ENCODE peak calls at places on chromosomes 11 and 22, in five cellular contexts. One of them, this sample, is unnamed.

GRCh38 chr22:24973867-24974266 is 21.4 kb downstream of the KIAA1671 start:
- DNase-seq in activated T-helper 1 cell treated with anti-CD3 and anti-CD28 coated beads, Interleukin-12 subunit alpha, Interleukin-12 subunit beta, Interleukin-2, Interleukin-4 antibody, amounts not matched to agents 30 ng/mL and 10 ng/mL and 1 ng/mL, durations not matched to agents 14 hours and 24 hours and 36 hours: no peak
- DNase-seq in HTR-8/SVneo: no peak
- DNase-seq in breast epithelium: no peak
- DNase-seq in AG10803: no peak
- DNase-seq in this sample: no peak

GRCh38 chr11:9574806-9575530 is 1.5 kb downstream of the WEE1 start:
- DNase-seq in activated T-helper 1 cell treated with anti-CD3 and anti-CD28 coated beads, Interleukin-12 subunit alpha, Interleukin-12 subunit beta, Interleukin-2, Interleukin-4 antibody, amounts not matched to agents 30 ng/mL and 10 ng/mL and 1 ng/mL, durations not matched to agents 14 hours and 24 hours and 36 hours: no peak
- DNase-seq in AG10803: peak; percentile 86
- DNase-seq in HTR-8/SVneo: peak; percentile 55
- DNase-seq in breast epithelium: peak; percentile 74
- DNase-seq in this sample: peak; percentile 52

GRCh38 chr11:64603411-64604110 is 12.5 kb downstream of the SLC22A12 start:
- DNase-seq in activated T-helper 1 cell treated with anti-CD3 and anti-CD28 coated beads, Interleukin-12 subunit alpha, Interleukin-12 subunit beta, Interleukin-2, Interleukin-4 antibody, amounts not matched to agents 30 ng/mL and 10 ng/mL and 1 ng/mL, durations not matched to agents 14 hours and 24 hours and 36 hours: no peak
- DNase-seq in AG10803: no peak
- DNase-seq in HTR-8/SVneo: no peak
- DNase-seq in breast epithelium: no peak
- DNase-seq in this sample: no peak

GRCh38 chr22:31378123-31378522 is 21.3 kb upstream of the DRG1 start:
- DNase-seq in HTR-8/SVneo: no peak
- DNase-seq in AG10803: peak; percentile 15
- DNase-seq in activated T-helper 1 cell treated with anti-CD3 and anti-CD28 coated beads, Interleukin-12 subunit alpha, Interleukin-12 subunit beta, Interleukin-2, Interleukin-4 antibody, amounts not matched to agents 30 ng/mL and 10 ng/mL and 1 ng/mL, durations not matched to agents 14 hours and 24 hours and 36 hours: no peak
- DNase-seq in breast epithelium: no peak
- DNase-seq in this sample: no peak

GRCh38 chr11:75679566-75679965 is 10.7 kb upstream of the MAP6 start:
- DNase-seq in HTR-8/SVneo: no peak
- DNase-seq in AG10803: no peak
- DNase-seq in breast epithelium: no peak
- DNase-seq in activated T-helper 1 cell treated with anti-CD3 and anti-CD28 coated beads, Interleukin-12 subunit alpha, Interleukin-12 subunit beta, Interleukin-2, Interleukin-4 antibody, amounts not matched to agents 30 ng/mL and 10 ng/mL and 1 ng/mL, durations not matched to agents 14 hours and 24 hours and 36 hours: no peak
- DNase-seq in this sample: no peak

GRCh38 chr11:32713496-32713895 is 81.0 kb downstream of the CCDC73 start:
- DNase-seq in activated T-helper 1 cell treated with anti-CD3 and anti-CD28 coated beads, Interleukin-12 subunit alpha, Interleukin-12 subunit beta, Interleukin-2, Interleukin-4 antibody, amounts not matched to agents 30 ng/mL and 10 ng/mL and 1 ng/mL, durations not matched to agents 14 hours and 24 hours and 36 hours: no peak
- DNase-seq in breast epithelium: no peak
- DNase-seq in AG10803: no peak
- DNase-seq in HTR-8/SVneo: no peak
- DNase-seq in this sample: no peak

GRCh38 chr11:28673687-28674431 is 565.7 kb downstream of the METTL15 start:
- DNase-seq in HTR-8/SVneo: no peak
- DNase-seq in breast epithelium: no peak
- DNase-seq in activated T-helper 1 cell treated with anti-CD3 and anti-CD28 coated beads, Interleukin-12 subunit alpha, Interleukin-12 subunit beta, Interleukin-2, Interleukin-4 antibody, amounts not matched to agents 30 ng/mL and 10 ng/mL and 1 ng/mL, durations not matched to agents 14 hours and 24 hours and 36 hours: no peak
- DNase-seq in AG10803: peak; percentile 96
- DNase-seq in this sample: no peak

GRCh38 chr22:30261134-30261533 is 5.5 kb downstream of the OSM start:
- DNase-seq in breast epithelium: no peak
- DNase-seq in HTR-8/SVneo: no peak
- DNase-seq in activated T-helper 1 cell treated with anti-CD3 and anti-CD28 coated beads, Interleukin-12 subunit alpha, Interleukin-12 subunit beta, Interleukin-2, Interleukin-4 antibody, amounts not matched to agents 30 ng/mL and 10 ng/mL and 1 ng/mL, durations not matched to agents 14 hours and 24 hours and 36 hours: no peak
- DNase-seq in AG10803: peak; percentile 19
- DNase-seq in this sample: no peak

GRCh38 chr22:17047656-17048055 is 37.1 kb upstream of the IL17RA start:
- DNase-seq in breast epithelium: no peak
- DNase-seq in activated T-helper 1 cell treated with anti-CD3 and anti-CD28 coated beads, Interleukin-12 subunit alpha, Interleukin-12 subunit beta, Interleukin-2, Interleukin-4 antibody, amounts not matched to agents 30 ng/mL and 10 ng/mL and 1 ng/mL, durations not matched to agents 14 hours and 24 hours and 36 hours: no peak
- DNase-seq in HTR-8/SVneo: no peak
- DNase-seq in AG10803: no peak
- DNase-seq in this sample: no peak

GRCh38 chr22:40004836-40005235 is 10.1 kb downstream of the FAM83F start:
- DNase-seq in activated T-helper 1 cell treated with anti-CD3 and anti-CD28 coated beads, Interleukin-12 subunit alpha, Interleukin-12 subunit beta, Interleukin-2, Interleukin-4 antibody, amounts not matched to agents 30 ng/mL and 10 ng/mL and 1 ng/mL, durations not matched to agents 14 hours and 24 hours and 36 hours: no peak
- DNase-seq in HTR-8/SVneo: no peak
- DNase-seq in AG10803: no peak
- DNase-seq in breast epithelium: no peak
- DNase-seq in this sample: no peak

GRCh38 chr11:88861618-88862017 is 204.2 kb downstream of the GRM5 start:
- DNase-seq in activated T-helper 1 cell treated with anti-CD3 and anti-CD28 coated beads, Interleukin-12 subunit alpha, Interleukin-12 subunit beta, Interleukin-2, Interleukin-4 antibody, amounts not matched to agents 30 ng/mL and 10 ng/mL and 1 ng/mL, durations not matched to agents 14 hours and 24 hours and 36 hours: no peak
- DNase-seq in breast epithelium: no peak
- DNase-seq in AG10803: no peak
- DNase-seq in HTR-8/SVneo: no peak
- DNase-seq in this sample: no peak

GRCh38 chr11:34639545-34639944 is 18.7 kb downstream of the EHF start:
- DNase-seq in HTR-8/SVneo: no peak
- DNase-seq in AG10803: no peak
- DNase-seq in activated T-helper 1 cell treated with anti-CD3 and anti-CD28 coated beads, Interleukin-12 subunit alpha, Interleukin-12 subunit beta, Interleukin-2, Interleukin-4 antibody, amounts not matched to agents 30 ng/mL and 10 ng/mL and 1 ng/mL, durations not matched to agents 14 hours and 24 hours and 36 hours: no peak
- DNase-seq in breast epithelium: no peak
- DNase-seq in this sample: no peak

GRCh38 chr11:132311703-132312102 is 941.3 kb downstream of the NTM start:
- DNase-seq in activated T-helper 1 cell treated with anti-CD3 and anti-CD28 coated beads, Interleukin-12 subunit alpha, Interleukin-12 subunit beta, Interleukin-2, Interleukin-4 antibody, amounts not matched to agents 30 ng/mL and 10 ng/mL and 1 ng/mL, durations not matched to agents 14 hours and 24 hours and 36 hours: no peak
- DNase-seq in breast epithelium: no peak
- DNase-seq in HTR-8/SVneo: no peak
- DNase-seq in AG10803: no peak
- DNase-seq in this sample: no peak

GRCh38 chr11:95589893-95590612 is 199.5 kb downstream of the FAM76B start:
- DNase-seq in AG10803: no peak
- DNase-seq in breast epithelium: no peak
- DNase-seq in activated T-helper 1 cell treated with anti-CD3 and anti-CD28 coated beads, Interleukin-12 subunit alpha, Interleukin-12 subunit beta, Interleukin-2, Interleukin-4 antibody, amounts not matched to agents 30 ng/mL and 10 ng/mL and 1 ng/mL, durations not matched to agents 14 hours and 24 hours and 36 hours: no peak
- DNase-seq in HTR-8/SVneo: no peak
- DNase-seq in this sample: no peak

GRCh38 chr11:15526859-15527450 is 412.2 kb downstream of the INSC start:
- DNase-seq in breast epithelium: no peak
- DNase-seq in HTR-8/SVneo: no peak
- DNase-seq in AG10803: no peak
- DNase-seq in activated T-helper 1 cell treated with anti-CD3 and anti-CD28 coated beads, Interleukin-12 subunit alpha, Interleukin-12 subunit beta, Interleukin-2, Interleukin-4 antibody, amounts not matched to agents 30 ng/mL and 10 ng/mL and 1 ng/mL, durations not matched to agents 14 hours and 24 hours and 36 hours: no peak
- DNase-seq in this sample: no peak

GRCh38 chr11:37072538-37072937 is 474.5 kb upstream of the RAG2 start:
- DNase-seq in breast epithelium: no peak
- DNase-seq in HTR-8/SVneo: no peak
- DNase-seq in activated T-helper 1 cell treated with anti-CD3 and anti-CD28 coated beads, Interleukin-12 subunit alpha, Interleukin-12 subunit beta, Interleukin-2, Interleukin-4 antibody, amounts not matched to agents 30 ng/mL and 10 ng/mL and 1 ng/mL, durations not matched to agents 14 hours and 24 hours and 36 hours: no peak
- DNase-seq in AG10803: no peak
- DNase-seq in this sample: no peak

GRCh38 chr11:9761441-9761945 is 97.6 kb downstream of the SWAP70 start:
- DNase-seq in HTR-8/SVneo: no peak
- DNase-seq in AG10803: no peak
- DNase-seq in activated T-helper 1 cell treated with anti-CD3 and anti-CD28 coated beads, Interleukin-12 subunit alpha, Interleukin-12 subunit beta, Interleukin-2, Interleukin-4 antibody, amounts not matched to agents 30 ng/mL and 10 ng/mL and 1 ng/mL, durations not matched to agents 14 hours and 24 hours and 36 hours: no peak
- DNase-seq in breast epithelium: no peak
- DNase-seq in this sample: no peak

GRCh38 chr11:119195680-119196079 is 10.4 kb downstream of the NHERF4 start:
- DNase-seq in AG10803: peak; percentile 53
- DNase-seq in HTR-8/SVneo: no peak
- DNase-seq in activated T-helper 1 cell treated with anti-CD3 and anti-CD28 coated beads, Interleukin-12 subunit alpha, Interleukin-12 subunit beta, Interleukin-2, Interleukin-4 antibody, amounts not matched to agents 30 ng/mL and 10 ng/mL and 1 ng/mL, durations not matched to agents 14 hours and 24 hours and 36 hours: no peak
- DNase-seq in breast epithelium: no peak
- DNase-seq in this sample: peak; percentile 64

GRCh38 chr11:95301497-95301896 is 70.5 kb upstream of the SESN3 start:
- DNase-seq in activated T-helper 1 cell treated with anti-CD3 and anti-CD28 coated beads, Interleukin-12 subunit alpha, Interleukin-12 subunit beta, Interleukin-2, Interleukin-4 antibody, amounts not matched to agents 30 ng/mL and 10 ng/mL and 1 ng/mL, durations not matched to agents 14 hours and 24 hours and 36 hours: no peak
- DNase-seq in HTR-8/SVneo: no peak
- DNase-seq in breast epithelium: no peak
- DNase-seq in AG10803: peak; percentile 3
- DNase-seq in this sample: no peak

GRCh38 chr11:66330931-66331330 is 5.3 kb downstream of the RIN1 start:
- DNase-seq in breast epithelium: no peak
- DNase-seq in HTR-8/SVneo: no peak
- DNase-seq in AG10803: no peak
- DNase-seq in activated T-helper 1 cell treated with anti-CD3 and anti-CD28 coated beads, Interleukin-12 subunit alpha, Interleukin-12 subunit beta, Interleukin-2, Interleukin-4 antibody, amounts not matched to agents 30 ng/mL and 10 ng/mL and 1 ng/mL, durations not matched to agents 14 hours and 24 hours and 36 hours: no peak
- DNase-seq in this sample: no peak

GRCh38 chr11:17256512-17256911 is 20.0 kb upstream of the NUCB2 start:
- DNase-seq in breast epithelium: no peak
- DNase-seq in HTR-8/SVneo: peak; percentile 52
- DNase-seq in AG10803: peak; percentile 93
- DNase-seq in activated T-helper 1 cell treated with anti-CD3 and anti-CD28 coated beads, Interleukin-12 subunit alpha, Interleukin-12 subunit beta, Interleukin-2, Interleukin-4 antibody, amounts not matched to agents 30 ng/mL and 10 ng/mL and 1 ng/mL, durations not matched to agents 14 hours and 24 hours and 36 hours: no peak
- DNase-seq in this sample: no peak

GRCh38 chr22:35642305-35642741 is 5.9 kb upstream of the APOL6 start:
- DNase-seq in activated T-helper 1 cell treated with anti-CD3 and anti-CD28 coated beads, Interleukin-12 subunit alpha, Interleukin-12 subunit beta, Interleukin-2, Interleukin-4 antibody, amounts not matched to agents 30 ng/mL and 10 ng/mL and 1 ng/mL, durations not matched to agents 14 hours and 24 hours and 36 hours: no peak
- DNase-seq in AG10803: peak; percentile 25
- DNase-seq in breast epithelium: no peak
- DNase-seq in HTR-8/SVneo: no peak
- DNase-seq in this sample: no peak

GRCh38 chr11:111378773-111379499 is at the start of gene POU2AF1:
- DNase-seq in activated T-helper 1 cell treated with anti-CD3 and anti-CD28 coated beads, Interleukin-12 subunit alpha, Interleukin-12 subunit beta, Interleukin-2, Interleukin-4 antibody, amounts not matched to agents 30 ng/mL and 10 ng/mL and 1 ng/mL, durations not matched to agents 14 hours and 24 hours and 36 hours: peak; percentile 71
- DNase-seq in AG10803: peak; percentile 36
- DNase-seq in HTR-8/SVneo: no peak
- DNase-seq in breast epithelium: peak; percentile 52
- DNase-seq in this sample: no peak

GRCh38 chr22:50674127-50674493 is 1.5 kb downstream of the SHANK3 start:
- DNase-seq in breast epithelium: no peak
- DNase-seq in activated T-helper 1 cell treated with anti-CD3 and anti-CD28 coated beads, Interleukin-12 subunit alpha, Interleukin-12 subunit beta, Interleukin-2, Interleukin-4 antibody, amounts not matched to agents 30 ng/mL and 10 ng/mL and 1 ng/mL, durations not matched to agents 14 hours and 24 hours and 36 hours: no peak
- DNase-seq in HTR-8/SVneo: no peak
- DNase-seq in AG10803: no peak
- DNase-seq in this sample: no peak

GRCh38 chr11:120383518-120384155 is 47.4 kb downstream of the ARHGEF12 start:
- DNase-seq in activated T-helper 1 cell treated with anti-CD3 and anti-CD28 coated beads, Interleukin-12 subunit alpha, Interleukin-12 subunit beta, Interleukin-2, Interleukin-4 antibody, amounts not matched to agents 30 ng/mL and 10 ng/mL and 1 ng/mL, durations not matched to agents 14 hours and 24 hours and 36 hours: no peak
- DNase-seq in AG10803: no peak
- DNase-seq in HTR-8/SVneo: no peak
- DNase-seq in breast epithelium: no peak
- DNase-seq in this sample: no peak

GRCh38 chr22:26894766-26895485 is 237.5 kb downstream of the MIAT start:
- DNase-seq in breast epithelium: no peak
- DNase-seq in HTR-8/SVneo: peak; percentile 63
- DNase-seq in activated T-helper 1 cell treated with anti-CD3 and anti-CD28 coated beads, Interleukin-12 subunit alpha, Interleukin-12 subunit beta, Interleukin-2, Interleukin-4 antibody, amounts not matched to agents 30 ng/mL and 10 ng/mL and 1 ng/mL, durations not matched to agents 14 hours and 24 hours and 36 hours: no peak
- DNase-seq in AG10803: peak; percentile 93
- DNase-seq in this sample: no peak

GRCh38 chr22:19728836-19729235 is 5.5 kb downstream of the GP1BB start:
- DNase-seq in breast epithelium: no peak
- DNase-seq in activated T-helper 1 cell treated with anti-CD3 and anti-CD28 coated beads, Interleukin-12 subunit alpha, Interleukin-12 subunit beta, Interleukin-2, Interleukin-4 antibody, amounts not matched to agents 30 ng/mL and 10 ng/mL and 1 ng/mL, durations not matched to agents 14 hours and 24 hours and 36 hours: no peak
- DNase-seq in AG10803: no peak
- DNase-seq in HTR-8/SVneo: no peak
- DNase-seq in this sample: no peak

GRCh38 chr11:70913715-70914231 is 338.6 kb downstream of the SHANK2 start:
- DNase-seq in breast epithelium: peak; percentile 18
- DNase-seq in activated T-helper 1 cell treated with anti-CD3 and anti-CD28 coated beads, Interleukin-12 subunit alpha, Interleukin-12 subunit beta, Interleukin-2, Interleukin-4 antibody, amounts not matched to agents 30 ng/mL and 10 ng/mL and 1 ng/mL, durations not matched to agents 14 hours and 24 hours and 36 hours: no peak
- DNase-seq in AG10803: no peak
- DNase-seq in HTR-8/SVneo: no peak
- DNase-seq in this sample: no peak

GRCh38 chr22:37199103-37199838 is 11.2 kb upstream of the C1QTNF6 start:
- DNase-seq in HTR-8/SVneo: peak; percentile 84
- DNase-seq in AG10803: peak; percentile 94
- DNase-seq in breast epithelium: peak; percentile 97
- DNase-seq in activated T-helper 1 cell treated with anti-CD3 and anti-CD28 coated beads, Interleukin-12 subunit alpha, Interleukin-12 subunit beta, Interleukin-2, Interleukin-4 antibody, amounts not matched to agents 30 ng/mL and 10 ng/mL and 1 ng/mL, durations not matched to agents 14 hours and 24 hours and 36 hours: peak; percentile 99
- DNase-seq in this sample: peak; percentile 92

GRCh38 chr11:69355346-69355940 is 61.5 kb downstream of the MYEOV start:
- DNase-seq in AG10803: no peak
- DNase-seq in HTR-8/SVneo: no peak
- DNase-seq in breast epithelium: peak; percentile 7
- DNase-seq in activated T-helper 1 cell treated with anti-CD3 and anti-CD28 coated beads, Interleukin-12 subunit alpha, Interleukin-12 subunit beta, Interleukin-2, Interleukin-4 antibody, amounts not matched to agents 30 ng/mL and 10 ng/mL and 1 ng/mL, durations not matched to agents 14 hours and 24 hours and 36 hours: no peak
- DNase-seq in this sample: no peak

GRCh38 chr11:67697846-67698245 is 23.4 kb upstream of the ALDH3B2 start:
- DNase-seq in breast epithelium: no peak
- DNase-seq in activated T-helper 1 cell treated with anti-CD3 and anti-CD28 coated beads, Interleukin-12 subunit alpha, Interleukin-12 subunit beta, Interleukin-2, Interleukin-4 antibody, amounts not matched to agents 30 ng/mL and 10 ng/mL and 1 ng/mL, durations not matched to agents 14 hours and 24 hours and 36 hours: no peak
- DNase-seq in AG10803: no peak
- DNase-seq in HTR-8/SVneo: no peak
- DNase-seq in this sample: no peak

GRCh38 chr11:27215471-27216267 is 147.3 kb downstream of the CCDC34 start:
- DNase-seq in HTR-8/SVneo: no peak
- DNase-seq in AG10803: no peak
- DNase-seq in activated T-helper 1 cell treated with anti-CD3 and anti-CD28 coated beads, Interleukin-12 subunit alpha, Interleukin-12 subunit beta, Interleukin-2, Interleukin-4 antibody, amounts not matched to agents 30 ng/mL and 10 ng/mL and 1 ng/mL, durations not matched to agents 14 hours and 24 hours and 36 hours: no peak
- DNase-seq in breast epithelium: peak; percentile 21
- DNase-seq in this sample: no peak

GRCh38 chr11:47004595-47005033 is 68.1 kb downstream of the CSTPP1 start:
- DNase-seq in HTR-8/SVneo: peak; percentile 57
- DNase-seq in breast epithelium: peak; percentile 84
- DNase-seq in activated T-helper 1 cell treated with anti-CD3 and anti-CD28 coated beads, Interleukin-12 subunit alpha, Interleukin-12 subunit beta, Interleukin-2, Interleukin-4 antibody, amounts not matched to agents 30 ng/mL and 10 ng/mL and 1 ng/mL, durations not matched to agents 14 hours and 24 hours and 36 hours: no peak
- DNase-seq in AG10803: peak; percentile 98
- DNase-seq in this sample: peak; percentile 16

GRCh38 chr11:134475951-134476350 is 63.9 kb upstream of the B3GAT1 start:
- DNase-seq in activated T-helper 1 cell treated with anti-CD3 and anti-CD28 coated beads, Interleukin-12 subunit alpha, Interleukin-12 subunit beta, Interleukin-2, Interleukin-4 antibody, amounts not matched to agents 30 ng/mL and 10 ng/mL and 1 ng/mL, durations not matched to agents 14 hours and 24 hours and 36 hours: no peak
- DNase-seq in AG10803: no peak
- DNase-seq in HTR-8/SVneo: no peak
- DNase-seq in breast epithelium: no peak
- DNase-seq in this sample: no peak

This sample was measured in K562.